ENCODE peak calls at places on chromosomes 1 and 21, in nine cellular contexts. E is NT2/D1; A is kidney; G is transverse colon; O is thoracic aorta; H is fibroblast of lung; T is cardiac muscle cell; S is CD4-positive, alpha-beta memory T cell; K is prostate gland. Z is an unnamed sample. For H3K36me3, the result is how much of the 10 kb centered on the place peaks cover.

GRCh38 chr1:87200875-87201638 is 127.6 kb upstream of the LMO4 start:
- DNase-seq in E (no peak), A (no peak), G (no peak), O (no peak), H (no peak), T (no peak), S (no peak), K (no peak), Z (peak)

GRCh38 chr1:171422489-171422888 is 62.8 kb upstream of the PRRC2C start:
- DNase-seq in E (no peak), A (no peak), G (no peak), O (no peak), H (peak), T (no peak), S (no peak), K (no peak), Z (no peak)

GRCh38 chr1:151145158-151146071 is 1.0 kb downstream of the SEMA6C start:
- DNase-seq in E (no peak), A (peak), G (no peak), O (no peak), H (peak), T (peak), S (no peak), K (no peak), Z (peak)

GRCh38 chr1:51969038-51969705 is 21.3 kb downstream of the RAB3B start:
- DNase-seq in E (no peak), A (no peak), G (no peak), O (no peak), H (peak), T (no peak), S (no peak), K (no peak), Z (peak)

GRCh38 chr1:32336963-32337675 is 1.1 kb upstream of the MARCKSL1 start:
- DNase-seq in E (no peak), A (peak), G (peak), O (no peak), H (peak), T (no peak), S (peak), K (no peak), Z (no peak)

GRCh38 chr1:63643926-63644325 is 50.7 kb downstream of the PGM1 start:
- DNase-seq in E (no peak), A (no peak), G (no peak), O (no peak), H (no peak), T (peak), S (no peak), K (no peak), Z (peak)

GRCh38 chr1:86779308-86780191 is 75.2 kb downstream of the SH3GLB1 start:
- DNase-seq in E (no peak), A (no peak), G (no peak), O (no peak), H (peak), T (peak), S (no peak), K (no peak), Z (peak)

GRCh38 chr21:41932191-41932575 is 21.6 kb downstream of the C2CD2 start:
- DNase-seq in E (no peak), A (no peak), G (no peak), O (no peak), H (peak), T (no peak), S (no peak), K (no peak), Z (no peak)

GRCh38 chr1:97943354-97943753 is 22.5 kb upstream of the DPYD start:
- DNase-seq in E (no peak), A (no peak), G (no peak), O (no peak), H (peak), T (no peak), S (no peak), K (no peak), Z (no peak)

GRCh38 chr1:214404154-214404553 is 123.2 kb downstream of the SMYD2 start:
- DNase-seq in E (no peak), A (no peak), G (no peak), O (no peak), H (peak), T (no peak), S (no peak), K (no peak), Z (no peak)

GRCh38 chr1:159122005-159122621 is 45.5 kb upstream of the AIM2 start:
- DNase-seq in E (no peak), A (no peak), G (no peak), O (no peak), H (peak), T (no peak), S (no peak), K (no peak), Z (no peak)

GRCh38 chr1:7048395-7048794 is 263.1 kb downstream of the CAMTA1 start:
- DNase-seq in E (no peak), A (no peak), G (no peak), O (no peak), H (no peak), T (no peak), S (no peak), K (no peak), Z (peak)

GRCh38 chr1:94118013-94118412 is 2.9 kb downstream of the ABCA4 start:
- DNase-seq in E (no peak), A (peak), G (no peak), O (no peak), H (no peak), T (no peak), S (no peak), K (no peak), Z (no peak)

GRCh38 chr1:30388386-30388785 is 335.0 kb downstream of the MATN1 start:
- DNase-seq in E (no peak), A (no peak), G (no peak), O (no peak), H (no peak), T (no peak), S (no peak), K (no peak), Z (no peak)

GRCh38 chr1:53132176-53132575 is 10.3 kb downstream of the SLC1A7 start:
- DNase-seq in E (no peak), A (no peak), G (no peak), O (no peak), H (no peak), T (no peak), S (no peak), K (no peak), Z (no peak)

GRCh38 chr1:66676616-66677298 is 75.5 kb upstream of the DYNLT5 start:
- DNase-seq in E (no peak), A (no peak), G (no peak), O (no peak), H (peak), T (no peak), S (no peak), K (no peak), Z (no peak)

GRCh38 chr1:158028956-158029355 is 35.5 kb downstream of the KIRREL1 start:
- DNase-seq in E (no peak), A (no peak), G (no peak), O (no peak), H (peak), T (no peak), S (no peak), K (peak), Z (no peak)

GRCh38 chr1:151993084-151993733 is 450 bp downstream of the S100A10 start:
- DNase-seq in E (no peak), A (peak), G (peak), O (no peak), H (peak), T (no peak), S (peak), K (no peak), Z (peak)

GRCh38 chr21:44896561-44897286 is 23.2 kb upstream of the PTTG1IP start:
- DNase-seq in E (no peak), A (peak), G (no peak), O (no peak), H (no peak), T (no peak), S (no peak), K (no peak), Z (no peak)

GRCh38 chr21:44894687-44895302 is 21.3 kb upstream of the PTTG1IP start:
- DNase-seq in E (no peak), A (peak), G (no peak), O (no peak), H (no peak), T (no peak), S (no peak), K (no peak), Z (no peak)

GRCh38 chr21:44893948-44894656 is 20.6 kb upstream of the PTTG1IP start:
- DNase-seq in E (no peak), A (peak), G (no peak), O (no peak), H (no peak), T (no peak), S (no peak), K (no peak), Z (no peak)

GRCh38 chr21:44897326-44898010 is 23.2 kb downstream of the ITGB2 start:
- DNase-seq in E (peak), A (peak), G (peak), O (no peak), H (no peak), T (no peak), S (no peak), K (no peak), Z (peak)

GRCh38 chr21:44895859-44896258 is 22.4 kb upstream of the PTTG1IP start:
- DNase-seq in E (no peak), A (peak), G (no peak), O (no peak), H (no peak), T (no peak), S (no peak), K (no peak), Z (no peak)
- H3K36me3 ChIP-seq in E (under half), A (under half), G (under half), O (under half), H (under half), T (under half), S (half or more), K (under half), Z (under half)

DNA sequence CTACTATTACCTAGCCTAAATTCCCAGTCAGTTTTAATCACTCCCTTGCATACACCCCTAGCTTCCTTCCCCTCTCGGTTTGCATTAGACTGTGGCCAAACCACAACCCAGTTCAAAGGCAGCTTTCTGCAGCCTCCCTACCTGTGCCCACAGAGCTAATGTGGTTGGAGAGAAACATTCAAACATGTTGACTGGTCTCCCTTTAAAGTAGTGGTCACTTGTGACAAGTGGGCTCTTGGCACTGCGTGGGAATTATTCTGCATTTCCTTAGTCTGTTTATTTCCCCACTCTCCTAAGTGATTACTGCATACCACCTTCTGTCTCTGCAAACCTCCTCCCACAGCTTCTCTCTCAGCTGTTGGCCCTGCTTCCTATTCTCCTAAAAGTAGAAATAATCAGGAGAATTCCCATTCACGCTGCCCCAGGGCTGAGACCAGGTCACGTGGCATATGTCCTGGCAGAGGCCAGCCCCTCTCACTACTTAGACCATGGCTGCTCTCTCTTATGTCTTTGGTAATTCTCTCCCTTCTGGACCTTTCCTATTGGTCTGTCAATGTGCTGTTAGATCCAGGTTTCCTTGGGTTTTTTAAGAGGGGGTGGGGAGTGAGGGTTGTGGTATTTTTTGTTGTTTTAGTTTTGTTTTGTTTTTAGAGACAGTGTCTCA is 38.5 kb upstream of the CD101 start:
- DNase-seq in E (no peak), A (no peak), G (no peak), O (no peak), H (peak), T (no peak), S (peak), K (no peak), Z (no peak)
- H3K36me3 ChIP-seq in E (half or more), A (under half), G (under half), O (under half), H (under half), T (under half), S (under half), K (under half), Z (under half)

GRCh38 chr1:179353546-179353945 is 12.2 kb upstream of the AXDND1 start:
- DNase-seq in E (no peak), A (no peak), G (no peak), O (peak), H (peak), T (peak), S (no peak), K (no peak), Z (peak)
- H3K36me3 ChIP-seq in E (under half), A (under half), G (under half), O (under half), H (under half), T (under half), S (under half), K (under half), Z (under half)

DNA sequence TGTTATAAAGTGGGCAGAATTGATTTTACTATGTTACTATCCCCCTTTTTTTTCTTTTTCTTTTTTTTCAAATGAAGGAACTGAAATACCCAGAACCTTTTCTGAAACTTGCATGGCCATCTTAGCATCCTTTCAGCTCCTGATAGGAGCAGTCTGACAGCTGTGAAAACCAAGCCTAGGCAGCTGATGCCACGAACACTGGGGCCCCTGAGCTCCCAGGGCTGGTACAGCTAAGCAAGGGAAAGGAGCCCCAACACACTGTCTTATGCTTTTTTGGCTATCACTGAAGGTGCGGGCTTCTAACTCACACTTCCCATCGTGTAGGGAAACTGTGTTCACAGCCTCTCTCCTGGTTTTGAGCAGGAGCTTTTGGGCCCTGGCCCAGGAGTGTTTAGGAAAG is 23.0 kb upstream of the CAMK1G start:
- DNase-seq in E (no peak), A (no peak), G (no peak), O (no peak), H (no peak), T (no peak), S (no peak), K (no peak), Z (no peak)
- H3K36me3 ChIP-seq in E (under half), A (under half), G (under half), O (under half), H (under half), T (under half), S (under half), K (under half), Z (under half)

DNA sequence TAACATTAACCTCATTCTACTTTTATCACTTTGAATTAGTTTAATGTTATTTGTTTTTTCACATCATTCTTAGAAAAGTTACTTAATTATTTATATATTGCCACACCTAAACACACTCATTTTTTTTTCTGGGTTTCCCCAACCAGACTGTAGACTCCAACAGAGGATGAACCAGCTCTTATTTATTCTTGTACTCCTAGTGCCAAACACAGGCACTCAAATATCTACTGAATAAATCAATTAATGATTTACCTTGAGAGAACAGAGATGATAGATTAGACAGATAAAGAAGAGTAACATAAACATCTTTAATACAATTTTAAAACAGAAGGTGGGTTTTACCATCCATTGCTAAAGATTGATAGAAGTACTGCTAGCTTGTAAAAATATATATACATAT is 35.6 kb downstream of the EGLN1 start:
- DNase-seq in E (no peak), A (no peak), G (no peak), O (no peak), H (no peak), T (no peak), S (no peak), K (no peak), Z (no peak)
- H3K36me3 ChIP-seq in E (under half), A (under half), G (under half), O (under half), H (under half), T (under half), S (under half), K (under half), Z (under half)

DNA sequence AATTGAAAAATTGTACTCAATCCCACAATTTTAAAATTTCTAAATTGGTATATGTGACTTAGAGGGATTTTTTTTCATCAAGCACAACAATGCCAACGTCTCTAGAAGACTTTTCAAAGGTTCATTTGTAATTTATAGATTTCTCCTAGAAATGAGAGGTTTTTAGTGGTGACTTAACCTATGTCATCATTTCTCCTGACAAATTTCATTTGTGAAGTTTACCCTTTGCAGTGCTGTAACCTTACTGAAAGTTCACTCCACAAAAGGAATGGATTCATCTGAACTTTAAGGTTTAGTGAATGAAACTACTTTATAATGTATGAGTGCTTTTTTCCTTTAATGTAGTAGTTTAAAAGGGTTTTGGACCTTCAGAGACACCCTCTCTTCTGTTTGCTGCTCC is 16.1 kb downstream of the RBM15 start:
- DNase-seq in E (no peak), A (no peak), G (no peak), O (no peak), H (no peak), T (no peak), S (no peak), K (no peak), Z (no peak)
- H3K36me3 ChIP-seq in E (half or more), A (under half), G (under half), O (under half), H (under half), T (under half), S (under half), K (under half), Z (under half)

GRCh38 chr1:55081905-55082296 is 42.6 kb downstream of the PCSK9 start:
- DNase-seq in E (no peak), A (no peak), G (no peak), O (no peak), H (no peak), T (no peak), S (no peak), K (no peak), Z (no peak)
- H3K36me3 ChIP-seq in E (half or more), A (half or more), G (half or more), O (under half), H (under half), T (half or more), S (half or more), K (under half), Z (under half)

Z was measured in small intestine.